ENCODE peak calls at places on chromosomes 2 and 18, in four cellular contexts. O is thoracic aorta, E is right atrium auricular region, Q is AG09319. D is an unnamed sample.

GRCh38 chr2:65796259-65796658 is 363.9 kb upstream of the SPRED2 start:
- DNase-seq in O (no peak), E (no peak), Q (no peak), D (no peak)

GRCh38 chr2:229127471-229127870 is 143.6 kb downstream of the PID1 start:
- DNase-seq in O (no peak), E (no peak), Q (no peak), D (no peak)

GRCh38 chr2:16900405-16901025 is 234.9 kb upstream of the CYRIA start:
- DNase-seq in O (no peak), E (no peak), Q (no peak), D (no peak)

GRCh38 chr2:238453842-238454241 is 27.1 kb downstream of the ASB1 start:
- DNase-seq in O (no peak), E (no peak), Q (no peak), D (no peak)

GRCh38 chr18:25329783-25330182 is 22.2 kb downstream of the ZNF521 start:
- DNase-seq in O (no peak), E (no peak), Q (no peak), D (no peak)

GRCh38 chr2:232581725-232582124 is 31.2 kb downstream of the EIF4E2 start:
- DNase-seq in O (no peak), E (no peak), Q (no peak), D (no peak)

GRCh38 chr18:26435415-26436095 is 112.8 kb downstream of the KCTD1 start:
- DNase-seq in O (no peak), E (no peak), Q (no peak), D (no peak)

GRCh38 chr2:241811209-241811951 is 2.4 kb downstream of the NEU4 start:
- DNase-seq in O (no peak), E (peak), Q (no peak), D (peak)

GRCh38 chr2:145617906-145618305 is 1098.0 kb upstream of the ZEB2 start:
- DNase-seq in O (no peak), E (no peak), Q (no peak), D (no peak)

GRCh38 chr2:20629581-20630291 is 21.2 kb downstream of the HS1BP3 start:
- DNase-seq in O (no peak), E (no peak), Q (no peak), D (peak)

GRCh38 chr2:238330391-238330790 is 10.1 kb downstream of the TRAF3IP1 start:
- DNase-seq in O (no peak), E (no peak), Q (no peak), D (no peak)

GRCh38 chr18:43277164-43277600 is at the start of gene SYT4:
- DNase-seq in O (no peak), E (no peak), Q (no peak), D (peak)

GRCh38 chr2:18154812-18155211 is 276.3 kb downstream of the KCNS3 start:
- DNase-seq in O (no peak), E (no peak), Q (no peak), D (no peak)

GRCh38 chr2:182616471-182617393 is 99.3 kb upstream of the DNAJC10 start:
- DNase-seq in O (no peak), E (no peak), Q (peak), D (no peak)

GRCh38 chr2:33395660-33396249 is 80.7 kb upstream of the RASGRP3 start:
- DNase-seq in O (no peak), E (no peak), Q (no peak), D (no peak)

GRCh38 chr2:65687614-65688013 is 255.2 kb upstream of the SPRED2 start:
- DNase-seq in O (no peak), E (no peak), Q (no peak), D (no peak)

GRCh38 chr2:226873051-226873620 is 37.3 kb downstream of the RHBDD1 start:
- DNase-seq in O (no peak), E (no peak), Q (no peak), D (no peak)
- TF ChIP-seq CTCF in O (no peak), E (no peak), Q (no peak), D (no peak)

DNA sequence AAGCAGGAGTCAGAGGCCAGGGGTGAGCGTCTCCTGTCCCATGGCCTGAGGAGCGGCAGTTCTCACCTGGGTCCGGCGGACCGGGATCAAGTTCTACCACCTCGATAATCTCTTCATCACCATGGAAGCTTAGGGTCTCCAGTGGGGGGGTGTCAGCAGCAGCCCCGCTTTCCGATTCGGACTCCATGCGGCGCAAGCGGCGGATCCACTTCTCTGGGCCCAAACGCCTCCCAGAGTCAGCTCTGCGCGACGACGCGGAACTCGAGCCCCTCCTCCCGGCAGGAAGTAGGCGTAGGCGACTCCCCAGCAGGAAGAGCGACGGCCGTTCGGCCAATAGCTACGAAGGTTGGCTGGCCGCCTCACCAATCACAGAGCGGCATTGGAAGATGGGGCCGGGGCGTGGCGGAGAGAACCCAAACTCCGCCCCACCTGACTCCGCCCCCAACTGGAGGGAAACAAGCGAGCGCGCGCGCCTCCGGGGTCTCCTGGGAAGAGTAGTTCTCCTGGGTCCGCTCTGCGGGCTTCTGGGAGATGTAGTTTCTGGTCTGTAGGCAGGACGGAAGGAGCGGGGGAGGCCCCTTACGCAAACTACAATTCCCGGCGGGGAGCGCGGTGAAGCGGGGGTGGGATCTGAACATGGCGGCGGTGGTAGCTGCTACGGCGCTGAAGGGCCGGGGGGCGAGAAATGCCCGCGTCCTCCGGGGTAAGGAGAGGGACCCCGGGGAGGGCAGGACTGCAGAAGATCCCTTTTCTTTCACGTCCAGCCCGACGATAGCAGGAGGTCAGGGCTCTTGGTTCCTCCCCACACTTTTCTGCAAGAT is at the start of the genes AAMP and PNKD:
- DNase-seq in O (peak), E (peak), Q (peak), D (peak)
- TF ChIP-seq CTCF in O (no peak), E (no peak), Q (peak), D (peak)

GRCh38 chr2:176817061-176817565 is 395.5 kb upstream of the HNRNPA3 start:
- DNase-seq in O (no peak), E (no peak), Q (no peak), D (peak)
- TF ChIP-seq CTCF in O (no peak), E (no peak), Q (no peak), D (peak)

GRCh38 chr2:185202928-185203327 is 535.7 kb upstream of the FSIP2 start:
- DNase-seq in O (no peak), E (no peak), Q (no peak), D (no peak)

GRCh38 chr2:185202416-185202815 is 536.2 kb upstream of the FSIP2 start:
- DNase-seq in O (no peak), E (no peak), Q (no peak), D (no peak)

GRCh38 chr2:185208261-185208660 is 530.3 kb upstream of the FSIP2 start:
- DNase-seq in O (no peak), E (no peak), Q (no peak), D (no peak)
- TF ChIP-seq CTCF in O (no peak), E (no peak), Q (no peak), D (peak)

DNA sequence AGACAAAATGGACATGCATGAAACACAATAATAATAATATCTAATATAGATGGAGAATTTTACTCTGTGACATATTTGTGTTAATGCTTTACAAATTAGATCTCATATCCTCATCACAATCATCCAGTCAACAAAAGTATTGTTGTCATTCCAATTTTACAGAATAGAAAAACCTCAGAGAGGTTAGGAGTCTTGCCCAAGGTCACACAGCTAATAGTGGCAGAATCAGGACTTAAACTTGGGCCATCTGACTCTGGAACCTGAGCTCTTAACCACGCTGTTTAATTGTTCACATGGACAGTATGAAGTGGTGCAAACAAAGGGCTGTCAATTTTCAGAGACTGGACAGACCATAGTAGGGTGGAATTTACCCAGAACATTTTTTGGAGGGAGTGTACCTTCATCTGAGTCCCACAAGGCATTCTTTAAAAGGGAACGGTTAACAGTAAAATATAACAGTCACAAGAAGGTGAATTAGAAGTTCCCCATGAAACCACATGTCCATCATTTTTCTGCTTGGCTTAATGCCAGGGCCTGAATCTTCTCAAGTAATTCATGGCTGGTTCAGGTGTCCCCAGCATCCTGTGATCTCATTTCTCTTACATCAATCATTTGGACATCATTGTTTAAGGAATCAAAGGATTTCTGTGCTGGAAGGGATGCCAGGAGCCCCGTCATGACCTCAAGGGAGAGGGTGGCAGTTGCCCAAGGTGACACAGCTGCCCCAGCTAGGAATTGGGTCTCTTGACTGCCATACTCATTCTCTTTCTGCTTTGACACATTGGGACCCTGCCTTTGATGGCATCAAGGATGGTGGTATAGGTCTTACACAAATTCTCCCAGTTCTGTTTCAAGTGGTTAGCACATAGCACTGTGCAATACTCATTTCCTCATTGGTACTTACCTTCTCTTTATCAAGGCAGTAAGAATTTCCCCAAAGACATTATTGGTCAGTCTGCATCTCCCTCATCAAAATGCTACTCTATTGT is 35.6 kb upstream of the CCDC93 start:
- DNase-seq in O (no peak), E (no peak), Q (no peak), D (no peak)
- TF ChIP-seq CTCF in O (no peak), E (no peak), Q (no peak), D (no peak)

GRCh38 chr18:66432636-66433035 is 171.3 kb downstream of the CDH19 start:
- DNase-seq in O (no peak), E (no peak), Q (no peak), D (no peak)
- TF ChIP-seq CTCF in O (no peak), E (no peak), Q (no peak), D (no peak)